ENCODE peak calls at places on chromosome 2, in four cellular contexts. A, I, B and T are unnamed samples.

GRCh38 chr2:8144131-8144631 is 537.7 kb upstream of the ID2 start:
- DNase-seq in A (no peak), I (no peak), B (no peak), T (no peak)

GRCh38 chr2:42407476-42407875 is 46.5 kb upstream of the COX7A2L start:
- DNase-seq in A (no peak), I (no peak), B (peak; percentile 41), T (no peak)

GRCh38 chr2:171018522-171018921 is 89.5 kb downstream of the GORASP2 start:
- DNase-seq in A (no peak), I (no peak), B (no peak), T (no peak)

GRCh38 chr2:20356042-20356441 is 5.4 kb upstream of the PUM2 start:
- DNase-seq in A (no peak), I (no peak), B (no peak), T (no peak)

GRCh38 chr2:203400805-203401585 is 72.8 kb downstream of the ABI2 start:
- DNase-seq in A (no peak), I (no peak), B (no peak), T (no peak)

GRCh38 chr2:71611781-71612545 is 158.6 kb downstream of the DYSF start:
- DNase-seq in A (peak; percentile 34), I (no peak), B (peak; percentile 33), T (peak; percentile 27)

GRCh38 chr2:191675807-191676667 is 1.9 kb upstream of the NABP1 start:
- DNase-seq in A (no peak), I (no peak), B (no peak), T (peak; percentile 74)

GRCh38 chr2:99421469-99421868 is 68.3 kb downstream of the REV1 start:
- DNase-seq in A (no peak), I (no peak), B (no peak), T (no peak)

GRCh38 chr2:183740241-183740640 is 616.0 kb downstream of the NUP35 start:
- DNase-seq in A (no peak), I (no peak), B (no peak), T (no peak)

GRCh38 chr2:36173760-36174362 is 181.7 kb upstream of the CRIM1 start:
- DNase-seq in A (no peak), I (no peak), B (no peak), T (no peak)

GRCh38 chr2:121036226-121036692 is 248.7 kb downstream of the TFCP2L1 start:
- DNase-seq in A (no peak), I (no peak), B (peak; percentile 11), T (no peak)

GRCh38 chr2:42369551-42370229 is 8.7 kb upstream of the COX7A2L start:
- DNase-seq in A (no peak), I (no peak), B (no peak), T (no peak)

GRCh38 chr2:207711750-207712487 is 479 bp downstream of the CCNYL1 start:
- DNase-seq in A (peak; percentile 82), I (no peak), B (no peak), T (peak; percentile 92)

GRCh38 chr2:234341332-234341985 is 155.4 kb downstream of the ARL4C start:
- DNase-seq in A (no peak), I (no peak), B (no peak), T (no peak)

GRCh38 chr2:173191601-173192000 is 116.0 kb downstream of the MAP3K20 start:
- DNase-seq in A (no peak), I (no peak), B (no peak), T (no peak)

GRCh38 chr2:96103906-96104861 is 12.2 kb downstream of the ADRA2B start:
- DNase-seq in A (peak; percentile 70), I (no peak), B (peak; percentile 35), T (peak; percentile 23)

GRCh38 chr2:187842978-187843847 is 289.0 kb upstream of the TFPI start:
- DNase-seq in A (no peak), I (no peak), B (no peak), T (no peak)

GRCh38 chr2:220077488-220077887 is 450.1 kb downstream of the SLC4A3 start:
- DNase-seq in A (no peak), I (no peak), B (no peak), T (no peak)

GRCh38 chr2:9793156-9793917 is 49.9 kb upstream of the TAF1B start:
- DNase-seq in A (no peak), I (no peak), B (no peak), T (no peak)

DNA sequence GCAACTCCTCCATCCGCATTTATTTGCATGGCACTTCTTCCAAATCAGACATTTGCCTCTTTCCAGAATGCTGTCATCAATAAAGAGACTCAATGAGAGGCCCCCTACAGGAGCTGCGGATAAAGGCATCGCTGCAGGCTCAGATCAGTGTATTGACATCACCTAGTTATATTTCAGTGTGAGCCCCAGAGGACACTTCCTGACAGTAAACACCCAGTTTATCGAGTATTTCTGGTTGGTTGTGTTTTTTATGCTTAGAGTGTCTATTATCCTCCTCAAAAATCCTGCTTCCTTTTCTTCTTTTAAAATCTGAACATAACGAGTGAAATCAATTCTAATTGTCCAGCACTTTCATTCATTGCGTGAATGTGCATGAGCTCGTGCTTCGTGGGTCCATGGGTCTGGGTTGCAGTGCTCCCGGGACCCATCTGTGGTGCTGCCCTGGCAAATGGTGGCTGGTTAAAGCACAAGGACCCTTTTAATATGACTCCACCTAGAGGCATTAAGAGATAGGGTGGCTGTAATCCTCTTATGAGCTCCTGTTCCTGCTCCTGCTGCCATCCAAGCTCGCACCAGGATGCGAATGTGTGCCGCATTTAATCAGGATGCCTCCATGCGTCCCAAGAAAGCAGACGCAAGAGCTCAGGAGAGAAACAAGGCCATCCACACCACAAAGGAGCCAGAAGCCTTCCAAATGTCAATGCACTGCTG is 38.9 kb downstream of the NRP2 start:
- DNase-seq in A (no peak), I (no peak), B (no peak), T (no peak)
- TF ChIP-seq CTCF in A (no peak), I (no peak), B (peak; percentile 60), T (no peak)

GRCh38 chr2:126864861-126865260 is 33.8 kb upstream of the TEX51 start:
- DNase-seq in A (no peak), I (no peak), B (peak; percentile 76), T (no peak)

GRCh38 chr2:126862730-126863129 is 36.0 kb upstream of the TEX51 start:
- DNase-seq in A (no peak), I (no peak), B (no peak), T (no peak)

GRCh38 chr2:126860395-126860794 is 38.3 kb upstream of the TEX51 start:
- DNase-seq in A (no peak), I (no peak), B (no peak), T (no peak)

GRCh38 chr2:126866451-126866850 is 32.2 kb upstream of the TEX51 start:
- DNase-seq in A (no peak), I (no peak), B (no peak), T (no peak)

GRCh38 chr2:126863336-126864015 is 35.2 kb upstream of the TEX51 start:
- DNase-seq in A (no peak), I (no peak), B (no peak), T (no peak)
- H3K9me3 ChIP-seq in A (no peaks in the 10 kb centered on the region), I (no peaks in the 10 kb centered on the region), B (no peaks in the 10 kb centered on the region), T (no peaks in the 10 kb centered on the region)

GRCh38 chr2:137913169-137913568 is 51.1 kb upstream of the HNMT start:
- DNase-seq in A (no peak), I (no peak), B (no peak), T (no peak)

GRCh38 chr2:137912358-137912757 is 51.9 kb upstream of the HNMT start:
- DNase-seq in A (no peak), I (no peak), B (no peak), T (no peak)

GRCh38 chr2:137910641-137911040 is 53.6 kb upstream of the HNMT start:
- DNase-seq in A (no peak), I (no peak), B (no peak), T (no peak)
- TF ChIP-seq CTCF in A (peak; percentile 46), I (peak; percentile 42), B (peak; percentile 28), T (peak; percentile 53)

GRCh38 chr2:4673025-4673489 is 969.7 kb downstream of the DCDC2C start:
- DNase-seq in A (no peak), I (no peak), B (no peak), T (no peak)
- H3K9me3 ChIP-seq in A (no peaks in the 10 kb centered on the region), I (no peaks in the 10 kb centered on the region), B (no peaks in the 10 kb centered on the region), T (no peaks in the 10 kb centered on the region)

GRCh38 chr2:143280097-143280757 is 151.0 kb downstream of the ARHGAP15 start:
- DNase-seq in A (no peak), I (no peak), B (no peak), T (no peak)

GRCh38 chr2:143279672-143280071 is 150.5 kb downstream of the ARHGAP15 start:
- DNase-seq in A (no peak), I (no peak), B (no peak), T (no peak)

GRCh38 chr2:143284087-143284675 is 155.0 kb downstream of the ARHGAP15 start:
- DNase-seq in A (no peak), I (no peak), B (no peak), T (no peak)

DNA sequence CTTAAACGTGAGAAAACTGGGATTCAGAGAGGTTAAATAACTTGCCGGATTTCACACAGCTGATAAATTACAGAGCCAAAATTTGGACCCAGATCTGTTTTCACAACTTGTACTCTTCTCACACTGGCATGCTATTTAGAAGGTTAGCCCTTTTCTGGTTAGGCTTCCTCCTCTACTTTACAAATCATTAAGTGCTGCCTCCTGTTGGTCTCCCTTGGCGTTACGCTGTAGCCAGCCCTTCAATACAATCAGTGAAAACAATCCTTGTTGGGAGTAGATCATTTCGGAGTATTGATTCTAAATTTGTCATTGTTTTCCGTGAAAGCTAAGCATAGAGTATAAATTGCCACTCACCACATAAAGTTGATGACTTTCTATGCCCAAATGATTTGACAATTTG is 153.5 kb downstream of the ARHGAP15 start:
- DNase-seq in A (no peak), I (no peak), B (peak; percentile 77), T (no peak)
- TF ChIP-seq CTCF in A (no peak), I (no peak), B (peak; percentile 80), T (no peak)

DNA sequence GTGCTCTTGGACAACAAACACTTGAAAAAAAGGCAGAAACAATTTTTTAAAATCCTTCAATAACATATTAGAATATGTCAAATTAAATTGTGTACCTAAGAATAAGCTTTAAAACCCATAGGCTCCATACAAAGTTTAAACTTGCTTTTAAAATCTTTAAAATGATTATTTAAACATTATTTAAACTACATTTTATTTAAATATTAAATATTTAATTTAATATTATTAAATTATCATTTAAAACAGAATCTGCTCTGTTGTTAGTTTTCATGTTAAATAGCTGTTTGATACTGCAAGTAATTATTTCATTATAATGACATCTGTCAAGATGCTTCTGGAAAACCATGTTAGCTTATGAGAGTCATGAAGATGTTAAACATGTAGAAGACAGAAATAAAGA is 75.6 kb downstream of the MAP4K3 start:
- DNase-seq in A (no peak), I (no peak), B (no peak), T (no peak)
- H3K9me3 ChIP-seq in A (peaks cover 20% of the 10 kb centered on the region), I (peaks cover 12% of the 10 kb centered on the region), B (peaks cover 33% of the 10 kb centered on the region), T (peaks cover 38% of the 10 kb centered on the region)